ENCODE peak calls at places on chromosomes 12 and 14, in six cellular contexts. U is hippocampal formation, O is pancreas, N is lower leg skin, G is anterior cingulate cortex, T is NCI-H774. E is an unnamed sample.

GRCh38 chr12:256225-256624 is 6.4 kb downstream of the SLC6A13 start:
- DNase-seq in U (no peak), O (no peak), N (no peak), G (no peak), T (no peak), E (no peak)

GRCh38 chr12:105741786-105742566 is 396.8 kb downstream of the NUAK1 start:
- DNase-seq in U (peak), O (no peak), N (no peak), G (no peak), T (no peak), E (peak)

GRCh38 chr12:44154128-44154527 is 318.2 kb downstream of the TMEM117 start:
- DNase-seq in U (no peak), O (no peak), N (no peak), G (no peak), T (no peak), E (no peak)

GRCh38 chr12:122851820-122852219 is 16.6 kb downstream of the HIP1R start:
- DNase-seq in U (no peak), O (no peak), N (no peak), G (no peak), T (no peak), E (no peak)

GRCh38 chr12:130137141-130138018 is 24.9 kb upstream of the FZD10 start:
- DNase-seq in U (no peak), O (no peak), N (no peak), G (no peak), T (peak), E (no peak)

GRCh38 chr12:45302621-45303020 is 86.7 kb downstream of the ANO6 start:
- DNase-seq in U (no peak), O (no peak), N (no peak), G (no peak), T (no peak), E (no peak)

GRCh38 chr14:71554323-71554722 is 377.9 kb upstream of the RGS6 start:
- DNase-seq in U (no peak), O (no peak), N (no peak), G (no peak), T (no peak), E (no peak)

GRCh38 chr12:129190827-129191226 is 337.5 kb downstream of the GLT1D1 start:
- DNase-seq in U (no peak), O (no peak), N (no peak), G (no peak), T (no peak), E (no peak)